ENCODE peak calls at places on chromosome 5, in nine cellular contexts. N, T, F, I, Q, K, M, O and J are unnamed samples.
A peak's percentile ranks its signal among the peaks of the same experiment; 100 is the strongest.

GRCh38 chr5:145797336-145797735 is 37.8 kb downstream of the PRELID2 start:
- DNase-seq in N (no peak), T (no peak), F (no peak), I (no peak), Q (peak; percentile 38), K (no peak), M (no peak), O (no peak), J (no peak)

GRCh38 chr5:143606043-143606752 is 202.7 kb upstream of the NR3C1 start:
- DNase-seq in N (no peak), T (no peak), F (no peak), I (no peak), Q (peak; percentile 78), K (no peak), M (no peak), O (no peak), J (no peak)

GRCh38 chr5:80961376-80962281 is 1.5 kb downstream of the RASGRF2 start:
- DNase-seq in N (no peak), T (no peak), F (peak; percentile 18), I (no peak), Q (no peak), K (no peak), M (peak; percentile 28), O (no peak), J (no peak)

GRCh38 chr5:59034498-59035186 is 451.8 kb downstream of the RAB3C start:
- DNase-seq in N (peak; percentile 54), T (no peak), F (no peak), I (no peak), Q (peak; percentile 78), K (no peak), M (no peak), O (no peak), J (no peak)

GRCh38 chr5:116824751-116825438 is 250.3 kb upstream of the SEMA6A start:
- DNase-seq in N (no peak), T (no peak), F (no peak), I (no peak), Q (no peak), K (no peak), M (no peak), O (no peak), J (no peak)

GRCh38 chr5:107640568-107640967 is 30.2 kb downstream of the EFNA5 start:
- DNase-seq in N (no peak), T (no peak), F (no peak), I (no peak), Q (no peak), K (no peak), M (no peak), O (no peak), J (no peak)

GRCh38 chr5:171363846-171364245 is 23.8 kb upstream of the NPM1 start:
- DNase-seq in N (no peak), T (no peak), F (no peak), I (no peak), Q (no peak), K (no peak), M (no peak), O (no peak), J (no peak)

GRCh38 chr5:139663207-139663606 is 15.1 kb downstream of the CXXC5 start:
- DNase-seq in N (no peak), T (no peak), F (no peak), I (no peak), Q (no peak), K (no peak), M (no peak), O (no peak), J (no peak)

GRCh38 chr5:133108481-133108921 is 56.7 kb downstream of the HSPA4 start:
- DNase-seq in N (no peak), T (no peak), F (no peak), I (no peak), Q (no peak), K (no peak), M (no peak), O (no peak), J (no peak)

GRCh38 chr5:179418972-179419371 is 73.7 kb upstream of the ADAMTS2 start:
- DNase-seq in N (no peak), T (no peak), F (no peak), I (no peak), Q (no peak), K (no peak), M (no peak), O (no peak), J (no peak)

GRCh38 chr5:960551-960950 is 48.1 kb upstream of the NKD2 start:
- DNase-seq in N (no peak), T (no peak), F (no peak), I (no peak), Q (no peak), K (no peak), M (no peak), O (no peak), J (peak; percentile 38)

GRCh38 chr5:73380710-73381586 is 67.6 kb downstream of the FOXD1 start:
- DNase-seq in N (no peak), T (no peak), F (no peak), I (no peak), Q (no peak), K (no peak), M (no peak), O (no peak), J (no peak)

GRCh38 chr5:165258188-165258855 is 1752.9 kb downstream of the MAT2B start:
- DNase-seq in N (no peak), T (no peak), F (no peak), I (no peak), Q (no peak), K (no peak), M (no peak), O (no peak), J (no peak)

GRCh38 chr5:87539839-87540238 is 127.1 kb upstream of the CCNH start:
- DNase-seq in N (no peak), T (no peak), F (no peak), I (no peak), Q (no peak), K (no peak), M (no peak), O (no peak), J (no peak)

GRCh38 chr5:73816656-73817420 is 190.8 kb downstream of the ARHGEF28 start:
- DNase-seq in N (no peak), T (no peak), F (no peak), I (no peak), Q (peak; percentile 73), K (no peak), M (no peak), O (peak; percentile 84), J (no peak)

GRCh38 chr5:112238473-112238872 is 180.6 kb downstream of the EPB41L4A start:
- DNase-seq in N (no peak), T (no peak), F (no peak), I (no peak), Q (no peak), K (no peak), M (no peak), O (no peak), J (no peak)

GRCh38 chr5:143135832-143136551 is 267.5 kb downstream of the NR3C1 start:
- DNase-seq in N (no peak), T (no peak), F (no peak), I (no peak), Q (no peak), K (no peak), M (no peak), O (no peak), J (no peak)

GRCh38 chr5:44640945-44641456 is 167.7 kb upstream of the MRPS30 start:
- DNase-seq in N (no peak), T (no peak), F (no peak), I (no peak), Q (no peak), K (no peak), M (no peak), O (no peak), J (no peak)

GRCh38 chr5:148511832-148512347 is 128.1 kb downstream of the FBXO38 start:
- DNase-seq in N (no peak), T (no peak), F (no peak), I (no peak), Q (no peak), K (no peak), M (no peak), O (no peak), J (no peak)